ENCODE peak calls at places on chromosomes 2 and 18, in four cellular contexts. X is CD8-positive, alpha-beta memory T cell; T is WTC11; C is small intestine. P is an unnamed sample.
A peak's percentile ranks its signal among the peaks of the same experiment; 100 is the strongest.

GRCh38 chr2:64273524-64274398 is 129.5 kb upstream of the PELI1 start:
- DNase-seq in X (no peak), T (no peak), C (peak; percentile 89), P (no peak)

GRCh38 chr2:207235621-207236020 is 69.9 kb upstream of the KLF7 start:
- DNase-seq in X (no peak), T (no peak), C (no peak), P (no peak)

GRCh38 chr18:79738565-79739439 is 58.9 kb upstream of the KCNG2 start:
- DNase-seq in X (no peak), T (no peak), C (no peak), P (no peak)

GRCh38 chr2:42089340-42089925 is 41.6 kb downstream of the PKDCC start:
- DNase-seq in X (peak; percentile 55), T (peak; percentile 89), C (no peak), P (no peak)

GRCh38 chr2:60331106-60331809 is 222.2 kb downstream of the BCL11A start:
- DNase-seq in X (no peak), T (no peak), C (no peak), P (no peak)

GRCh38 chr18:37339701-37340215 is 225.8 kb downstream of the CELF4 start:
- DNase-seq in X (no peak), T (no peak), C (no peak), P (no peak)

GRCh38 chr2:234164499-234165409 is 114.3 kb downstream of the SPP2 start:
- DNase-seq in X (peak; percentile 43), T (no peak), C (no peak), P (peak; percentile 7)

GRCh38 chr2:202632682-202633081 is 2.1 kb upstream of the FAM117B start:
- DNase-seq in X (no peak), T (no peak), C (no peak), P (no peak)

GRCh38 chr2:128784626-128785306 is 466.1 kb upstream of the HS6ST1 start:
- DNase-seq in X (no peak), T (no peak), C (no peak), P (no peak)

GRCh38 chr2:69694894-69695849 is 46.8 kb upstream of the ANXA4 start:
- DNase-seq in X (no peak), T (no peak), C (no peak), P (no peak)

GRCh38 chr18:13221821-13222220 is 3.3 kb downstream of the LDLRAD4 start:
- DNase-seq in X (no peak), T (no peak), C (peak; percentile 26), P (no peak)

GRCh38 chr2:201432551-201433388 is 18.5 kb downstream of the TRAK2 start:
- DNase-seq in X (no peak), T (no peak), C (no peak), P (no peak)

GRCh38 chr2:182929972-182930371 is 63.5 kb upstream of the FRZB start:
- DNase-seq in X (no peak), T (no peak), C (no peak), P (no peak)

GRCh38 chr2:213411582-213412289 is 127.5 kb downstream of the SPAG16 start:
- DNase-seq in X (no peak), T (no peak), C (peak; percentile 85), P (no peak)

GRCh38 chr2:129758461-129759185 is 220.8 kb upstream of the RAB6C start:
- DNase-seq in X (no peak), T (no peak), C (peak; percentile 9), P (no peak)

GRCh38 chr2:39530423-39530866 is 93.4 kb upstream of the MAP4K3 start:
- DNase-seq in X (no peak), T (no peak), C (no peak), P (no peak)

GRCh38 chr2:28274911-28275685 is 117.6 kb upstream of the FOSL2 start:
- DNase-seq in X (no peak), T (peak; percentile 18), C (peak; percentile 91), P (no peak)

GRCh38 chr2:143075711-143076110 is 53.5 kb upstream of the ARHGAP15 start:
- DNase-seq in X (no peak), T (no peak), C (no peak), P (no peak)

GRCh38 chr18:75592527-75592926 is 165.0 kb upstream of the SMIM21 start:
- DNase-seq in X (no peak), T (no peak), C (no peak), P (no peak)

GRCh38 chr2:181916726-181917377 is 25.3 kb downstream of the ITPRID2 start:
- DNase-seq in X (no peak), T (no peak), C (no peak), P (no peak)

GRCh38 chr2:144695661-144696060 is 175.7 kb upstream of the ZEB2 start:
- DNase-seq in X (no peak), T (no peak), C (no peak), P (no peak)

GRCh38 chr2:196125596-196125995 is 45.8 kb downstream of the STK17B start:
- DNase-seq in X (no peak), T (no peak), C (no peak), P (no peak)

GRCh38 chr2:119650206-119650605 is 28.8 kb upstream of the TMEM177 start:
- DNase-seq in X (no peak), T (no peak), C (no peak), P (no peak)

GRCh38 chr2:239868556-239869181 is 156.5 kb downstream of the NDUFA10 start:
- DNase-seq in X (no peak), T (no peak), C (no peak), P (no peak)

GRCh38 chr2:241564596-241565411 is 6.3 kb downstream of the BOK start:
- DNase-seq in X (no peak), T (no peak), C (no peak), P (no peak)

GRCh38 chr2:207122914-207123744 is 42.6 kb downstream of the KLF7 start:
- DNase-seq in X (no peak), T (no peak), C (no peak), P (no peak)

GRCh38 chr2:210523650-210524289 is 32.6 kb upstream of the CPS1 start:
- DNase-seq in X (no peak), T (no peak), C (no peak), P (no peak)

GRCh38 chr2:201890447-201890846 is 84.1 kb downstream of the CDK15 start:
- DNase-seq in X (no peak), T (no peak), C (no peak), P (no peak)